ENCODE peak calls at places on chromosome 2, in seven cellular contexts. B, I, Y, C, R, T and K are unnamed samples.

GRCh38 chr2:128435576-128436497 is 117.2 kb upstream of the HS6ST1 start:
- DNase-seq in C (no peak), T (no peak), B (no peak), I (no peak), Y (no peak), R (no peak), K (no peak)

GRCh38 chr2:42636956-42637355 is 68.5 kb downstream of the MTA3 start:
- DNase-seq in T (no peak), R (no peak), I (no peak), C (no peak), B (no peak), Y (no peak), K (no peak)

GRCh38 chr2:44429034-44429433 is 67.3 kb downstream of the CAMKMT start:
- DNase-seq in B (no peak), T (no peak), C (no peak), Y (no peak), R (no peak), I (no peak), K (no peak)

GRCh38 chr2:127770973-127771735 is 39.8 kb downstream of the WDR33 start:
- DNase-seq in C (peak), Y (no peak), R (no peak), I (no peak), T (peak), B (peak), K (no peak)

GRCh38 chr2:74919827-74920226 is 38.6 kb upstream of the POLE4 start:
- DNase-seq in C (no peak), Y (peak), I (no peak), T (peak), R (peak), B (no peak), K (peak)

GRCh38 chr2:47189635-47190034 is 34.5 kb upstream of the STPG4 start:
- DNase-seq in I (no peak), C (peak), T (peak), Y (no peak), B (no peak), R (no peak), K (no peak)

GRCh38 chr2:14621114-14621513 is 11.4 kb upstream of the LRATD1 start:
- DNase-seq in C (no peak), T (no peak), R (no peak), B (no peak), Y (no peak), I (no peak), K (no peak)

GRCh38 chr2:95025406-95026319 is at the start of gene MAL:
- DNase-seq in R (peak), B (no peak), C (no peak), I (no peak), T (no peak), Y (peak), K (no peak)

GRCh38 chr2:193521523-193521922 is 1326.8 kb upstream of the TMEFF2 start:
- DNase-seq in T (no peak), B (no peak), C (no peak), Y (no peak), R (no peak), I (no peak), K (no peak)

GRCh38 chr2:86074256-86074655 is 31.4 kb downstream of the POLR1A start:
- DNase-seq in I (no peak), T (no peak), Y (no peak), C (no peak), R (no peak), B (no peak), K (no peak)

GRCh38 chr2:41870948-41871522 is 176.8 kb upstream of the PKDCC start:
- DNase-seq in I (no peak), C (no peak), T (peak), R (no peak), Y (no peak), B (no peak), K (no peak)

GRCh38 chr2:18149660-18150246 is 271.3 kb downstream of the KCNS3 start:
- DNase-seq in I (no peak), C (peak), B (no peak), Y (no peak), T (peak), R (no peak), K (peak)

GRCh38 chr2:100119235-100119634 is 23.2 kb downstream of the AFF3 start:
- DNase-seq in T (no peak), R (no peak), C (no peak), B (no peak), I (no peak), Y (no peak), K (no peak)

GRCh38 chr2:240225116-240225515 is 84.7 kb upstream of the OTOS start:
- DNase-seq in B (no peak), R (no peak), T (no peak), Y (no peak), C (no peak), I (no peak), K (no peak)

GRCh38 chr2:232866104-232866503 is 4.0 kb upstream of the SNORC start:
- DNase-seq in I (no peak), C (no peak), B (no peak), T (no peak), Y (no peak), R (no peak), K (no peak)

GRCh38 chr2:71830497-71831207 is 317.0 kb downstream of the CYP26B1 start:
- DNase-seq in Y (no peak), C (no peak), B (no peak), R (no peak), I (no peak), T (no peak), K (no peak)

GRCh38 chr2:240219208-240219890 is 78.9 kb upstream of the OTOS start:
- DNase-seq in I (no peak), C (no peak), R (no peak), B (no peak), T (no peak), Y (no peak), K (no peak)